ENCODE peak calls at places on chromosomes 2 and 18, in nine cellular contexts. M is stimulated activated CD8-positive, alpha-beta memory T cell treated with anti-CD3 and anti-CD28 coated beads, Interleukin-4, amount 100 ng/mL, for 4 hours; R is CD4-positive, CD25-positive, alpha-beta regulatory T cell; D is kidney glomerular epithelial cell; Y is NCI-H1105; B is trophoblast cell; F is ELR; Q is AG09309; V is hypothalamus. U is an unnamed sample.

GRCh38 chr2:207692206-207693065 is 19.0 kb upstream of the CCNYL1 start:
- DNase-seq in B (peak; percentile 72), R (no peak), M (peak; percentile 21), Y (peak; percentile 1), D (no peak), Q (no peak), F (peak; percentile 56), V (peak; percentile 31), U (peak; percentile 11)

GRCh38 chr2:121283670-121284245 is 1.2 kb downstream of the TFCP2L1 start:
- DNase-seq in D (no peak), V (no peak), M (no peak), Q (no peak), R (no peak), B (peak; percentile 45), F (peak; percentile 15), Y (no peak), U (no peak)

GRCh38 chr2:35023545-35023944 is 1332.0 kb upstream of the CRIM1 start:
- DNase-seq in M (no peak), Y (no peak), B (no peak), D (no peak), R (no peak), Q (no peak), V (no peak), F (no peak), U (no peak)

GRCh38 chr18:75208055-75208835 is 694 bp downstream of the PTGR3 start:
- DNase-seq in B (peak; percentile 68), Q (no peak), R (peak; percentile 7), D (no peak), F (peak; percentile 67), V (peak; percentile 48), M (no peak), Y (no peak), U (peak; percentile 79)

GRCh38 chr2:35503311-35503710 is 852.3 kb upstream of the CRIM1 start:
- DNase-seq in M (no peak), B (no peak), D (no peak), V (no peak), R (no peak), F (peak; percentile 2), Y (no peak), Q (no peak), U (no peak)

GRCh38 chr18:57771183-57771582 is 31.9 kb downstream of the ATP8B1 start:
- DNase-seq in Y (no peak), B (peak; percentile 23), D (no peak), M (no peak), Q (no peak), F (no peak), R (no peak), V (no peak), U (no peak)

GRCh38 chr2:54603796-54604195 is 119.7 kb upstream of the EML6 start:
- DNase-seq in V (no peak), M (no peak), B (no peak), R (no peak), Q (no peak), D (no peak), Y (no peak), F (no peak), U (no peak)

GRCh38 chr2:159044804-159045286 is 76.4 kb downstream of the TANC1 start:
- DNase-seq in Q (no peak), D (no peak), R (no peak), M (no peak), B (no peak), V (no peak), F (no peak), Y (no peak), U (peak; percentile 58)

GRCh38 chr2:235492850-235493344 is 946 bp upstream of the AGAP1 start:
- DNase-seq in Q (no peak), R (no peak), B (peak; percentile 97), V (no peak), D (no peak), Y (no peak), M (no peak), F (no peak), U (peak; percentile 53)

GRCh38 chr18:45935591-45936335 is 31.4 kb downstream of the EPG5 start:
- DNase-seq in F (peak; percentile 66), D (peak; percentile 36), B (no peak), M (no peak), R (no peak), Y (no peak), V (no peak), Q (no peak), U (peak; percentile 84)

GRCh38 chr2:205734436-205734835 is 52.1 kb downstream of the NRP2 start:
- DNase-seq in D (peak; percentile 91), Y (no peak), F (peak; percentile 66), Q (peak; percentile 49), V (peak; percentile 31), M (no peak), R (no peak), B (no peak), U (peak; percentile 91)

GRCh38 chr2:39093208-39093898 is 27.5 kb downstream of the SOS1 start:
- DNase-seq in M (no peak), Y (no peak), Q (no peak), B (no peak), F (no peak), V (no peak), R (no peak), D (no peak), U (no peak)

GRCh38 chr2:112718862-112719370 is 1.9 kb upstream of the NT5DC4 start:
- DNase-seq in R (no peak), B (peak; percentile 93), M (no peak), F (peak; percentile 9), Y (no peak), Q (no peak), D (no peak), V (no peak), U (no peak)

GRCh38 chr2:105329561-105330495 is at the start of gene TGFBRAP1:
- DNase-seq in D (no peak), R (peak; percentile 52), B (peak; percentile 68), F (peak; percentile 64), Q (no peak), M (no peak), Y (no peak), V (peak; percentile 55), U (peak; percentile 81)

GRCh38 chr18:68456985-68457384 is 257.9 kb downstream of the TMX3 start:
- DNase-seq in B (peak; percentile 67), M (no peak), Y (no peak), V (no peak), Q (no peak), R (no peak), D (no peak), F (peak; percentile 51), U (no peak)

GRCh38 chr2:150476213-150476740 is 11.2 kb downstream of the RND3 start:
- DNase-seq in B (peak; percentile 42), V (no peak), R (no peak), D (no peak), Q (no peak), M (no peak), F (peak; percentile 23), Y (no peak), U (no peak)

GRCh38 chr2:62587616-62588015 is 81.6 kb upstream of the TMEM17 start:
- DNase-seq in B (no peak), V (no peak), D (no peak), R (no peak), Y (no peak), M (no peak), Q (no peak), F (no peak), U (no peak)

GRCh38 chr2:72325592-72326422 is 178.1 kb upstream of the CYP26B1 start:
- DNase-seq in V (no peak), M (no peak), Y (no peak), B (peak; percentile 59), F (peak; percentile 35), R (no peak), Q (no peak), D (peak; percentile 6), U (no peak)

GRCh38 chr2:171309727-171310265 is 124.0 kb downstream of the METTL8 start:
- DNase-seq in M (no peak), R (no peak), Y (no peak), B (no peak), Q (no peak), V (no peak), D (no peak), F (no peak), U (no peak)

GRCh38 chr2:39735648-39736047 is 43.4 kb downstream of the THUMPD2 start:
- DNase-seq in Q (no peak), Y (no peak), M (no peak), D (no peak), F (no peak), B (no peak), V (no peak), R (no peak), U (peak; percentile 67)